ENCODE peak calls at places on chromosome 2, in six cellular contexts. H, P, K, I, M and C are unnamed samples.

GRCh38 chr2:196840171-196840570 is 31.0 kb upstream of the C2orf66 start:
- DNase-seq in P (no peak), H (no peak), K (peak; percentile 24), I (no peak), M (no peak), C (no peak)

GRCh38 chr2:233477548-233478433 is 88.8 kb downstream of the USP40 start:
- DNase-seq in P (no peak), K (no peak), M (no peak), I (no peak), H (no peak), C (no peak)

GRCh38 chr2:175317741-175318140 is 136.2 kb upstream of the ATP5MC3 start:
- DNase-seq in K (no peak), I (no peak), H (no peak), M (no peak), P (no peak), C (no peak)

GRCh38 chr2:222713007-222713406 is 41.5 kb downstream of the MOGAT1 start:
- DNase-seq in H (no peak), M (no peak), I (no peak), P (no peak), K (no peak), C (no peak)

GRCh38 chr2:54385271-54385670 is 70.9 kb upstream of the SPTBN1 start:
- DNase-seq in I (no peak), P (no peak), M (no peak), K (no peak), H (no peak), C (no peak)

GRCh38 chr2:13681936-13682335 is 950.6 kb upstream of the LRATD1 start:
- DNase-seq in M (no peak), P (no peak), H (no peak), I (no peak), K (no peak), C (no peak)

GRCh38 chr2:19360881-19361321 is 2.5 kb upstream of the OSR1 start:
- DNase-seq in H (no peak), M (no peak), I (no peak), P (no peak), K (no peak), C (no peak)

GRCh38 chr2:31365348-31365747 is 49.2 kb downstream of the XDH start:
- DNase-seq in M (no peak), P (no peak), K (no peak), I (no peak), H (no peak), C (no peak)

GRCh38 chr2:210663574-210663973 is 107.2 kb downstream of the CPS1 start:
- DNase-seq in P (no peak), H (peak; percentile 31), I (no peak), K (peak; percentile 5), M (no peak), C (no peak)

GRCh38 chr2:26469092-26469710 is 8.7 kb downstream of the OTOF start:
- DNase-seq in P (peak; percentile 64), I (no peak), K (peak; percentile 54), H (no peak), M (peak; percentile 18), C (peak; percentile 6)

GRCh38 chr2:224927671-224928173 is 114.5 kb downstream of the DOCK10 start:
- DNase-seq in P (peak; percentile 64), H (no peak), I (no peak), K (peak; percentile 68), M (peak; percentile 73), C (no peak)

GRCh38 chr2:15675456-15676195 is 84.0 kb downstream of the DDX1 start:
- DNase-seq in P (no peak), K (peak; percentile 3), I (no peak), H (no peak), M (no peak), C (no peak)

GRCh38 chr2:172234716-172235661 is 132.3 kb upstream of the DLX2 start:
- DNase-seq in K (no peak), I (no peak), M (peak; percentile 18), H (peak; percentile 69), P (peak; percentile 27), C (peak; percentile 56)

GRCh38 chr2:189506514-189506976 is 65.3 kb downstream of the WDR75 start:
- DNase-seq in H (no peak), P (no peak), I (no peak), M (no peak), K (no peak), C (no peak)

GRCh38 chr2:36618381-36618780 is 20.4 kb upstream of the FEZ2 start:
- DNase-seq in K (peak; percentile 79), H (peak; percentile 3), I (no peak), M (no peak), P (no peak), C (peak; percentile 25)

GRCh38 chr2:201127570-201127969 is 11.6 kb downstream of the CFLAR start:
- DNase-seq in M (no peak), H (no peak), P (peak; percentile 65), I (no peak), K (peak; percentile 65), C (peak; percentile 55)